ENCODE peak calls at places on chromosomes 1 and 21, in six cellular contexts. E is H4, Z is GM23248, H is AG04449, S is fibroblast of pulmonary artery, M is Calu3. I is an unnamed sample.

GRCh38 chr1:911875-912739 is 11.6 kb upstream of the SAMD11 start:
- DNase-seq in E (no peak), Z (no peak), H (no peak), S (no peak), M (no peak), I (no peak)

GRCh38 chr1:110440877-110441276 is 10.1 kb upstream of the PROK1 start:
- DNase-seq in E (no peak), Z (peak; percentile 72), H (no peak), S (peak; percentile 76), M (peak; percentile 43), I (no peak)

GRCh38 chr1:24309762-24310485 is 9.2 kb upstream of the GRHL3 start:
- DNase-seq in E (no peak), Z (peak; percentile 64), H (no peak), S (no peak), M (no peak), I (no peak)

GRCh38 chr1:10471411-10472219 is 714 bp downstream of the DFFA start:
- DNase-seq in E (no peak), Z (peak; percentile 80), H (no peak), S (peak; percentile 37), M (peak; percentile 8), I (no peak)

GRCh38 chr1:36089393-36090121 is 865 bp downstream of the ADPRS start:
- DNase-seq in E (no peak), Z (peak; percentile 79), H (no peak), S (peak; percentile 60), M (peak; percentile 33), I (no peak)

GRCh38 chr21:45831991-45832740 is 149.4 kb upstream of the COL6A1 start:
- DNase-seq in E (no peak), Z (peak; percentile 50), H (no peak), S (peak; percentile 51), M (no peak), I (no peak)

GRCh38 chr1:10901091-10901893 is 104.8 kb upstream of the CASZ1 start:
- DNase-seq in E (peak; percentile 53), Z (peak; percentile 70), H (no peak), S (no peak), M (peak; percentile 19), I (no peak)

GRCh38 chr1:92168657-92169056 is 49.1 kb upstream of the C1orf146 start:
- DNase-seq in E (no peak), Z (no peak), H (no peak), S (no peak), M (no peak), I (no peak)

GRCh38 chr1:31145581-31146117 is 80.1 kb upstream of the PUM1 start:
- DNase-seq in E (no peak), Z (no peak), H (no peak), S (no peak), M (no peak), I (no peak)